ENCODE peak calls at places on chromosomes 1 and 21, in seven cellular contexts. J is K562, E is GM12892, G is GM12878, B is SK-N-SH, T is HepG2, D is H1. V is an unnamed sample.
A peak's percentile ranks its signal among the peaks of the same experiment; 100 is the strongest.

GRCh38 chr1:172818841-172819527 is 160.1 kb downstream of the FASLG start:
- DNase-seq in E (peak; percentile 28), B (no peak), D (no peak), G (peak; percentile 99), T (no peak), J (no peak), V (peak; percentile 39)

GRCh38 chr1:243790404-243790803 is 59.6 kb downstream of the AKT3 start:
- DNase-seq in T (no peak), G (no peak), J (no peak), D (no peak), B (no peak), E (no peak), V (no peak)

GRCh38 chr1:7752512-7753417 is 18.3 kb upstream of the VAMP3 start:
- DNase-seq in G (no peak), D (peak; percentile 62), E (no peak), J (peak; percentile 47), T (peak; percentile 69), B (peak; percentile 62), V (no peak)

GRCh38 chr1:13699936-13700520 is at the start of gene PRDM2:
- DNase-seq in J (peak; percentile 68), E (peak; percentile 54), T (no peak), D (peak; percentile 68), G (no peak), B (peak; percentile 88), V (peak; percentile 60)

GRCh38 chr1:197783510-197783948 is 8.2 kb upstream of the DENND1B start:
- DNase-seq in T (no peak), J (no peak), D (no peak), G (no peak), B (no peak), E (no peak), V (no peak)

GRCh38 chr1:8408151-8408839 is 90.4 kb downstream of the SLC45A1 start:
- DNase-seq in B (no peak), T (no peak), D (no peak), E (no peak), G (no peak), J (no peak), V (no peak)

GRCh38 chr1:94792876-94793605 is 27.1 kb upstream of the SLC44A3 start:
- DNase-seq in T (peak; percentile 74), G (no peak), B (no peak), J (no peak), D (no peak), E (no peak), V (no peak)

GRCh38 chr21:41931041-41931451 is 22.8 kb downstream of the C2CD2 start:
- DNase-seq in E (no peak), G (no peak), B (no peak), J (no peak), D (no peak), T (no peak), V (no peak)

GRCh38 chr1:29505537-29506220 is 269.4 kb downstream of the PTPRU start:
- DNase-seq in J (no peak), D (peak; percentile 33), B (no peak), G (no peak), E (no peak), T (no peak), V (no peak)

GRCh38 chr1:32349211-32349708 is 13.0 kb downstream of the FAM229A start:
- DNase-seq in D (no peak), T (peak; percentile 74), E (no peak), J (no peak), G (no peak), B (no peak), V (no peak)

GRCh38 chr1:36369472-36369871 is 16.3 kb downstream of the STK40 start:
- DNase-seq in D (no peak), T (no peak), G (no peak), B (no peak), J (no peak), E (no peak), V (no peak)

GRCh38 chr1:221097479-221098281 is 218.4 kb downstream of the HLX start:
- DNase-seq in J (no peak), D (no peak), G (no peak), E (no peak), B (no peak), T (no peak), V (no peak)

GRCh38 chr1:43241352-43241953 is 28.3 kb upstream of the TMEM125 start:
- DNase-seq in G (no peak), E (no peak), B (no peak), J (no peak), D (no peak), T (peak; percentile 41), V (no peak)

GRCh38 chr1:177014325-177014724 is 150.2 kb downstream of the ASTN1 start:
- DNase-seq in E (no peak), D (no peak), J (no peak), B (no peak), T (no peak), G (no peak), V (no peak)

GRCh38 chr21:17495680-17496079 is 17.2 kb upstream of the CXADR start:
- DNase-seq in J (no peak), D (no peak), B (no peak), E (no peak), G (no peak), T (peak; percentile 71), V (no peak)

DNA sequence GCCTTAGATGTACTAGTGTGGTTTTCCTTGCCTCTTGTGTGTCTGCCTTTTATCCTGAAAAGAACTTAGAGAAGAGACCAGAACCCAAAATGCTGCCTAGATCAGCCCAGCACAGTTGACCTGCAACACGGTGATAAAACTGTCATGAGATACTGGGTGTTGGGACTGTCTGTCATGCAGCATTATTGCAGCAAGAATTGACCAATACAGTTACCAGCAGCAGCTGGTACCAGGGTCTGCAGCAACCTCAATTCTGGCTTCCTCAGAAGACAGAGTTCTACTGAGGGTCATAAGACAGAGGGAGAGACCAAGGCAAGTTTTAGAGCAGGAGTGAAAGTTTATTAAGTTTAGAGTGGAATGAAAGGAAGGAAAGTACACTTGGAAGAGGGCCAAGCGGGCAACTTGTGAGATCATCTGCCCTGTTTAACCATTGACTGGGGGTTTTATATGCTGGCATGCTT is 182.0 kb downstream of the DYRK1A start:
- DNase-seq in G (no peak), J (no peak), T (no peak), B (no peak), E (no peak), D (no peak), V (no peak)
- TF ChIP-seq TAF1 in G (no peak), J (no peak), T (no peak), B (no peak), E (no peak), D (no peak), V (no peak)

GRCh38 chr1:119783354-119784126 is 14.8 kb upstream of the HMGCS2 start:
- DNase-seq in B (no peak), D (peak; percentile 29), G (no peak), E (no peak), J (no peak), T (peak; percentile 46), V (no peak)

GRCh38 chr1:119791377-119791776 is 19.9 kb downstream of the REG4 start:
- DNase-seq in T (no peak), J (no peak), E (no peak), B (no peak), G (no peak), D (peak; percentile 17), V (no peak)

GRCh38 chr1:119784127-119784781 is 15.5 kb upstream of the HMGCS2 start:
- DNase-seq in D (no peak), J (no peak), T (no peak), B (no peak), E (no peak), G (no peak), V (no peak)

GRCh38 chr1:119790481-119791198 is 20.6 kb downstream of the REG4 start:
- DNase-seq in B (no peak), D (peak; percentile 1), E (no peak), J (no peak), T (no peak), G (no peak), V (no peak)

GRCh38 chr1:119787776-119788175 is 19.1 kb upstream of the HMGCS2 start:
- DNase-seq in G (no peak), B (no peak), T (no peak), E (no peak), D (peak; percentile 3), J (no peak), V (no peak)
- TF ChIP-seq TAF1 in G (no peak), B (no peak), T (no peak), E (no peak), D (no peak), J (no peak), V (no peak)

GRCh38 chr1:228142616-228143203 is 2.6 kb downstream of the GUK1 start:
- DNase-seq in G (no peak), T (no peak), E (no peak), D (no peak), B (no peak), J (no peak), V (no peak)

GRCh38 chr1:228141082-228141870 is 1.2 kb downstream of the GUK1 start:
- DNase-seq in D (no peak), T (no peak), G (no peak), B (peak; percentile 34), J (no peak), E (no peak), V (peak; percentile 56)

GRCh38 chr1:228143480-228144212 is 3.6 kb downstream of the GUK1 start:
- DNase-seq in E (no peak), T (no peak), D (no peak), B (peak; percentile 15), G (no peak), J (no peak), V (no peak)

GRCh38 chr1:228140724-228141081 is 624 bp downstream of the GUK1 start:
- DNase-seq in D (no peak), B (no peak), E (no peak), J (no peak), G (no peak), T (no peak), V (no peak)

DNA sequence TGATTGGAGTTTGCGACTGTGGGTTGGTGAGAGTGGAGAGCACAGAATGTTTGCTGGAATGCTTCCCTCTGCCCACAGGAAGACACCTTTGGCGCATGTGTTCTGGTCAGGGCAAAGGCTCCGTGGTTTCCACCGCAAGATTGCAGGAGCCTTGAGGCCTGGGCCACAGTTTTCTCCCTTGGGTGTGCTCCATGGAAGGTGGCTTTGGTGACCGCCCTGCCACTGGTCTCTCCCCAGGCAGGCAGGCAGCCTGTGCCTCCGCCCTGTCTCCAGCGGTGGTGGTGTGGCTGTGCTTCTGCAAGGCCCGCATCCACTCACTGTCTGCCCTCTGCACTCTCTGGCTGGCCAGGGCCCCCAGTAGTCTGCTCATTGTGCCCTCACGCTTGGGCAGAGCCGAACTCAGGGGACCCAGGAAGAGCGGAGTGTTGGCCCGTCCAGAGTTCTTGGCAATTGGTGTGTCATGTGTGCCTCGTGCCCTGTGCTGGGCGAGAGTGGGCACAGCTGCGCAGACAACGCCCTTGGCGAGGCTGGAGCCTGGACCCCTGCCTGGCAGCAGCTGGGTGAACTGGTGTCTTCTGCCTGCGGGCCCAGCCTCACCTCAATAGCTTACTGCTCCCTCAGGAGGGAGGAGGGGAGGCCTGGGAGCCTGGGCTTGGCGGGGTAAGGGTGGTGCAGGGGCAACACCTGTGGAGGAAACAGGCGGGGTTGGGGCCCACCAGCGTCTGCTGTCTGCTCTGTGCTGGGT is 2.0 kb downstream of the GUK1 start:
- DNase-seq in T (no peak), G (no peak), B (peak; percentile 17), E (no peak), D (no peak), J (no peak), V (peak; percentile 8)
- TF ChIP-seq TAF1 in T (no peak), G (no peak), B (no peak), E (no peak), D (no peak), J (no peak), V (no peak)

DNA sequence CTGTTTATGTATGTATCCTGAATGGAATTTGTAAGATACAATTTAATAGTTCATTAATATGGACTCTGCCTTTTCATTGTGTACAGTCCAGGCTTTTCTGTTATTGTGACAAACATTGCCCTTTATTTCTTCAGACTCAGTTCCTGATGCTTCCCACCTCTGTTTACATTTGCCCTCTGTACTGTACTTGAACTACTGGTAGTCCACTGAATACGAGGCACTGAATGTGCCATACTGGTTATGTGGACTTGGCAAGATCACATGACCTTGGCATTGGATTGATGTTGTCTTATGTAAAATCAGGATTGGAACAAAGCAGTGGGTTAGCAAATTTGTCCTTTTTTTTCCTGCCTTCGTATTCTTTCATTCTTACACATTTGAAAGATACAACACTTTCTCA is 27.8 kb downstream of the RALGPS2 start:
- DNase-seq in T (peak; percentile 20), E (no peak), J (no peak), B (peak; percentile 7), G (no peak), D (no peak), V (no peak)
- TF ChIP-seq TAF1 in T (no peak), E (no peak), J (no peak), B (no peak), G (no peak), D (no peak), V (no peak)

V was measured in GM12891.